ENCODE peak calls at places on chromosome 12, in four cellular contexts. G is K562, V is SK-N-SH, N is GM12878. Q is an unnamed sample.

GRCh38 chr12:4169959-4170358 is 103.6 kb upstream of the CCND2 start:
- DNase-seq in G (no peak), V (no peak), N (no peak), Q (no peak)

GRCh38 chr12:3216726-3217682 is 139.8 kb downstream of the TSPAN9 start:
- DNase-seq in G (no peak), V (no peak), N (no peak), Q (no peak)

GRCh38 chr12:32516230-32516629 is 116.9 kb downstream of the FGD4 start:
- DNase-seq in G (no peak), V (no peak), N (no peak), Q (no peak)

GRCh38 chr12:29537292-29537691 is 39.8 kb upstream of the OVCH1 start:
- DNase-seq in G (no peak), V (no peak), N (no peak), Q (no peak)

GRCh38 chr12:121448771-121449315 is 48.9 kb downstream of the RNF34 start:
- DNase-seq in G (no peak), V (no peak), N (no peak), Q (no peak)

GRCh38 chr12:122840580-122841513 is 5.6 kb downstream of the HIP1R start:
- DNase-seq in G (no peak), V (peak), N (no peak), Q (peak)

GRCh38 chr12:21183721-21184275 is 52.8 kb downstream of the SLCO1B1 start:
- DNase-seq in G (no peak), V (no peak), N (no peak), Q (no peak)

GRCh38 chr12:65824314-65824563 is at the start of gene HMGA2:
- DNase-seq in G (no peak), V (no peak), N (no peak), Q (peak)

GRCh38 chr12:9787340-9787737 is 26.6 kb upstream of the CD69 start:
- DNase-seq in G (no peak), V (no peak), N (no peak), Q (no peak)

GRCh38 chr12:69873429-69873828 is 48.4 kb downstream of the MYRFL start:
- DNase-seq in G (no peak), V (no peak), N (no peak), Q (no peak)

GRCh38 chr12:122306407-122306806 is 40.1 kb upstream of the VPS33A start:
- DNase-seq in G (peak), V (no peak), N (no peak), Q (peak)

GRCh38 chr12:54870617-54871016 is 16.3 kb downstream of the MUCL1 start:
- DNase-seq in G (no peak), V (no peak), N (no peak), Q (no peak)

GRCh38 chr12:119176267-119177055 is 2.3 kb upstream of the HSPB8 start:
- DNase-seq in G (peak), V (no peak), N (no peak), Q (peak)

GRCh38 chr12:67909681-67910080 is 79.6 kb upstream of the IFNG-AS1 start:
- DNase-seq in G (no peak), V (no peak), N (no peak), Q (no peak)

GRCh38 chr12:71938728-71939385 is at the start of gene TPH2:
- DNase-seq in G (peak), V (peak), N (no peak), Q (peak)

GRCh38 chr12:78392918-78393317 is 471.7 kb upstream of the SYT1 start:
- DNase-seq in G (no peak), V (peak), N (no peak), Q (no peak)

GRCh38 chr12:63083046-63083445 is 68.0 kb downstream of the AVPR1A start:
- DNase-seq in G (no peak), V (no peak), N (no peak), Q (no peak)

GRCh38 chr12:53500119-53500775 is 836 bp upstream of the TARBP2 start:
- DNase-seq in G (peak), V (peak), N (no peak), Q (no peak)

GRCh38 chr12:22935090-22935489 is 310.1 kb downstream of the ETNK1 start:
- DNase-seq in G (no peak), V (no peak), N (no peak), Q (peak)

GRCh38 chr12:49792181-49792970 is 35.8 kb downstream of the NCKAP5L start:
- DNase-seq in G (peak), V (no peak), N (no peak), Q (no peak)

GRCh38 chr12:8629486-8630033 is 16.9 kb upstream of the AICDA start:
- DNase-seq in G (no peak), V (no peak), N (peak), Q (no peak)

GRCh38 chr12:54701940-54702592 is 53.9 kb upstream of the DCD start:
- DNase-seq in G (peak), V (peak), N (no peak), Q (no peak)

GRCh38 chr12:53267309-53268008 is 640 bp upstream of the ESPL1 start:
- DNase-seq in G (peak), V (no peak), N (no peak), Q (no peak)

GRCh38 chr12:27967551-27968054 is 4.9 kb downstream of the PTHLH start:
- DNase-seq in G (no peak), V (no peak), N (no peak), Q (no peak)

GRCh38 chr12:26056335-26056734 is 68.5 kb downstream of the BHLHE41 start:
- DNase-seq in G (no peak), V (no peak), N (no peak), Q (no peak)

GRCh38 chr12:89051065-89051677 is 301.1 kb downstream of the DUSP6 start:
- DNase-seq in G (peak), V (peak), N (no peak), Q (no peak)

GRCh38 chr12:111439657-111440151 is 34.0 kb downstream of the SH2B3 start:
- DNase-seq in G (no peak), V (no peak), N (no peak), Q (no peak)

GRCh38 chr12:95790912-95791849 is 617 bp upstream of the NTN4 start:
- DNase-seq in G (no peak), V (no peak), N (no peak), Q (peak)

GRCh38 chr12:65372574-65372973 is 94.1 kb downstream of the MSRB3 start:
- DNase-seq in G (no peak), V (no peak), N (no peak), Q (no peak)

GRCh38 chr12:56931474-56931978 is 2.7 kb downstream of the SDR9C7 start:
- DNase-seq in G (peak), V (peak), N (no peak), Q (no peak)

GRCh38 chr12:92608418-92609091 is 94.2 kb upstream of the PLEKHG7 start:
- DNase-seq in G (no peak), V (peak), N (peak), Q (no peak)

GRCh38 chr12:66188584-66189475 is at the start of gene IRAK3:
- DNase-seq in G (no peak), V (peak), N (no peak), Q (peak)

GRCh38 chr12:27290501-27291168 is 42.0 kb upstream of the BMAL2 start:
- DNase-seq in G (no peak), V (no peak), N (no peak), Q (no peak)

GRCh38 chr12:52681551-52682380 is 1.6 kb upstream of the KRT1 start:
- DNase-seq in G (no peak), V (no peak), N (no peak), Q (no peak)

GRCh38 chr12:117975006-117975405 is 6.2 kb upstream of the KSR2 start:
- DNase-seq in G (no peak), V (no peak), N (no peak), Q (no peak)

GRCh38 chr12:62259311-62259992 is 752 bp upstream of the USP15 start:
- DNase-seq in G (no peak), V (peak), N (no peak), Q (no peak)

GRCh38 chr12:125431516-125431915 is 366.3 kb downstream of the AACS start:
- DNase-seq in G (no peak), V (no peak), N (no peak), Q (no peak)

GRCh38 chr12:109818900-109819500 is 14.2 kb downstream of the TRPV4 start:
- DNase-seq in G (no peak), V (no peak), N (no peak), Q (no peak)

GRCh38 chr12:49347307-49348237 is 884 bp downstream of the DNAJC22 start:
- DNase-seq in G (peak), V (peak), N (no peak), Q (peak)

GRCh38 chr12:19186722-19187661 is 57.5 kb downstream of the PLEKHA5 start:
- DNase-seq in G (peak), V (peak), N (no peak), Q (no peak)

GRCh38 chr12:44076892-44077291 is 241.0 kb downstream of the TMEM117 start:
- DNase-seq in G (no peak), V (no peak), N (no peak), Q (no peak)
- TF ChIP-seq USF1 in G (no peak), V (no peak), N (no peak), Q (no peak)

DNA sequence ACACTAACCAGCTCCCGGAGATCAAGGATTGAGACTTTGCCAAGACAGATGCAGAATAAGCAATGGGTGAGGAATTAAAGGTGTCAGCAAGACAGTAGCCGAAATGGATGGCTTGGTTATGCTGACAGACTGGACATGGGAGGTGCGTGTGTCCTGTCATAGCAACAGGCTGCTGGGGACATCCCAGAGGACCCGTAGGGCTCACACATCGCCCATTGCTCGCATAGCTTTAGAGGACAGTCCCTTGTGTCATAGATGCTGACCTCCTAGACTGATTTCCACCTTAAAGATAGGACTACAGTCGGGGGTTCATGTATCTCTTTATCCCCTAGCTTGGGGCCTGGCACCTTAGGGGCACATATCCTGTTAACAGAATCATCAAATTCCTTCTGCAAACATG is 324.5 kb downstream of the MED13L start:
- DNase-seq in G (no peak), V (no peak), N (no peak), Q (no peak)
- TF ChIP-seq USF1 in G (no peak), V (no peak), N (no peak), Q (no peak)

GRCh38 chr12:7142057-7142644 is 12.0 kb downstream of the CLSTN3 start:
- DNase-seq in G (peak), V (peak), N (no peak), Q (peak)
- TF ChIP-seq USF1 in G (no peak), V (no peak), N (no peak), Q (no peak)

GRCh38 chr12:106131671-106132070 is 7.1 kb downstream of the NUAK1 start:
- DNase-seq in G (no peak), V (peak), N (no peak), Q (no peak)
- TF ChIP-seq USF1 in G (no peak), V (no peak), N (no peak), Q (no peak)

GRCh38 chr12:47321436-47321835 is 241.7 kb upstream of the AMIGO2 start:
- DNase-seq in G (no peak), V (no peak), N (no peak), Q (no peak)

GRCh38 chr12:47319746-47320145 is 240.0 kb upstream of the AMIGO2 start:
- DNase-seq in G (no peak), V (no peak), N (no peak), Q (no peak)

GRCh38 chr12:47318963-47319362 is 239.2 kb upstream of the AMIGO2 start:
- DNase-seq in G (no peak), V (no peak), N (no peak), Q (no peak)

GRCh38 chr12:47316609-47317049 is 236.9 kb upstream of the AMIGO2 start:
- DNase-seq in G (no peak), V (no peak), N (no peak), Q (no peak)

DNA sequence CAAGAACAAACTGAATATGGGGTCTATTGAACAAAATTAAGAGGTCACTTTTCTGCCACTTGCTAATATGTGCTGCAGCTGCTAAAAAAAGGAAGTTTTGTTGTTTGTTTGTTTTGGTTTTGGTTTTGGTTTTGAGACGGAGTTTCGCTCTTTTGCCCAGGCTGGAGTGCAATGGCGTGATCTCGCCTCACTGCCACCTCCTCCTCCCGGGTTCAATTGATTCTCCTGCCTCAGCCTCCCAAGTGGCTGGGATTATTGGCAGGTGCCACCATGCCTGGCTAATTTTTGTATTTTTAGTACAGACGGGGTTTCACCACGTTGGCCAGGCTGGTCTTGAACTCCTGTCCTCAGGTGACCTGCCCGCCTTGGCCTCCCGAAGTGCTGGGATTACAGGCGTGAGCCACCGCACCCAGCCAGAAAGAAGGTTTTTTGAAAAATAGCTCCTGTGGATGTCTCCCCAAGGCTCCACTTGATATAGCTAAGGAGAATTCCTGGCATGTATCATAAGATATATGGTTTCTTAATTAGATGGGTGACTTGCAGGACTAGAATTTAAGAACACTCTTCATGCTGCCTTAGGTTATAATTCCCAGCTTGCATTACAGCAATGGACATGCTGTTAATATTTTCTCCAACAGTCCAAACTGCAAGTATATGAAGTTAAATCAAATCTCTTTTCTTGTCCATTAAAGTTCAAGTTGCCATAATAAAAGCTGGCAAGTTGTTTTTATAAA is 237.6 kb upstream of the AMIGO2 start:
- DNase-seq in G (no peak), V (no peak), N (no peak), Q (no peak)
- TF ChIP-seq USF1 in G (no peak), V (no peak), N (no peak), Q (no peak)

GRCh38 chr12:102950107-102950949 is 7.1 kb upstream of the ASCL1 start:
- DNase-seq in G (no peak), V (no peak), N (no peak), Q (peak)

GRCh38 chr12:102946042-102946441 is 11.4 kb upstream of the ASCL1 start:
- DNase-seq in G (no peak), V (no peak), N (no peak), Q (no peak)

GRCh38 chr12:102953221-102953620 is 4.3 kb upstream of the ASCL1 start:
- DNase-seq in G (no peak), V (no peak), N (no peak), Q (no peak)

GRCh38 chr12:102950950-102951490 is 6.5 kb upstream of the ASCL1 start:
- DNase-seq in G (no peak), V (no peak), N (no peak), Q (no peak)

DNA sequence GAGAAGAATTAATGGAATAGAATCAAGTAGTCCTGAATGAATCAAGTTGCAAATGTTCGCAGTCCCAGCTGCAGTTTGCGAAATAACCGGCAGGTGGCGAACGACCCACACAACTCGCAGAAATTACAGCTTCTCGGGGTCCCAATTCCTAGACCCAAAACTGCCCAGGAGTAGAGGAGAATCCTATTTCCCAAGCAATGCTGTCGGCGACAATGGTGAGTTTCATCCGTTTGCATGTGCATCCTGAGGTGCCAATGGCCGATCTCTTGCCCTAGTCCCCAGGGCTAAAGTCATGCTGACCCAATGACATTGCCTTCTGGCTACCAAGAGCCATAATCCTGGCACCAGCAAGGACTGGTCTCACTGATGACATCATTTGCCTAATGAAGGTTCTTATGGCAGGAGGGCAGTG is 8.5 kb upstream of the ASCL1 start:
- DNase-seq in G (peak), V (peak), N (no peak), Q (peak)
- TF ChIP-seq USF1 in G (no peak), V (no peak), N (no peak), Q (no peak)